ENCODE peak calls at places on chromosomes 16 and 17, in five cellular contexts. A is OCI-LY7, G is neural progenitor cell, T is dorsolateral prefrontal cortex, K is heart right ventricle. H is an unnamed sample.
A peak's percentile ranks its signal among the peaks of the same experiment; 100 is the strongest.

GRCh38 chr16:85992779-85993178 is 93.8 kb downstream of the IRF8 start:
- DNase-seq in A (no peak), G (no peak), T (no peak), K (no peak), H (no peak)

GRCh38 chr16:4319454-4319853 is 3.6 kb downstream of the GLIS2 start:
- DNase-seq in T (no peak), K (no peak), G (no peak), A (peak; percentile 21), H (no peak)

GRCh38 chr16:1331712-1332617 is 1.5 kb upstream of the BAIAP3 start:
- DNase-seq in K (peak; percentile 64), G (peak; percentile 85), T (no peak), A (peak; percentile 97), H (no peak)

GRCh38 chr16:84045818-84046470 is 3.3 kb upstream of the SLC38A8 start:
- DNase-seq in K (no peak), T (no peak), G (no peak), A (no peak), H (no peak)

GRCh38 chr16:56675685-56676210 is 6.1 kb downstream of the MT1H start:
- DNase-seq in G (no peak), K (no peak), T (no peak), A (no peak), H (no peak)

GRCh38 chr17:59845595-59846390 is 47.0 kb downstream of the TUBD1 start:
- DNase-seq in T (no peak), K (no peak), G (no peak), A (no peak), H (no peak)

GRCh38 chr17:1111599-1112443 is 68.0 kb downstream of the ABR start:
- DNase-seq in K (peak; percentile 70), T (no peak), A (no peak), G (no peak), H (no peak)

GRCh38 chr17:75371981-75372380 is 33.5 kb downstream of the GRB2 start:
- DNase-seq in G (no peak), K (no peak), T (no peak), A (no peak), H (no peak)

GRCh38 chr16:9081843-9082242 is 9.6 kb upstream of the HAPSTR1 start:
- DNase-seq in G (no peak), K (no peak), A (no peak), T (no peak), H (no peak)

GRCh38 chr17:66250686-66251085 is 21.5 kb upstream of the APOH start:
- DNase-seq in G (no peak), K (no peak), A (no peak), T (no peak), H (no peak)

GRCh38 chr17:79974786-79975497 is 60.7 kb downstream of the TBC1D16 start:
- DNase-seq in K (no peak), A (no peak), G (peak; percentile 58), T (peak; percentile 21), H (no peak)
- TF ChIP-seq CTCF in K (no peak), A (peak; percentile 78), G (peak; percentile 51), T (peak; percentile 16), H (peak; percentile 24)

GRCh38 chr17:62687997-62688396 is 60.5 kb downstream of the MRC2 start:
- DNase-seq in A (no peak), G (no peak), T (no peak), K (no peak), H (no peak)

GRCh38 chr17:62688398-62689140 is 61.1 kb downstream of the MRC2 start:
- DNase-seq in A (no peak), G (no peak), K (no peak), T (no peak), H (no peak)

GRCh38 chr17:62689441-62690167 is 62.1 kb downstream of the MRC2 start:
- DNase-seq in K (no peak), T (no peak), A (no peak), G (no peak), H (no peak)

GRCh38 chr17:62692159-62692651 is 64.7 kb downstream of the MRC2 start:
- DNase-seq in T (no peak), A (no peak), G (no peak), K (no peak), H (no peak)

GRCh38 chr17:62690168-62690897 is 62.9 kb downstream of the MRC2 start:
- DNase-seq in K (no peak), A (no peak), T (no peak), G (no peak), H (no peak)
- TF ChIP-seq CTCF in K (no peak), A (no peak), T (no peak), G (no peak), H (no peak)

GRCh38 chr17:21239680-21240374 is 13.4 kb downstream of the NATD1 start:
- DNase-seq in G (peak; percentile 58), A (peak; percentile 51), T (no peak), K (no peak), H (no peak)

GRCh38 chr17:21240375-21241055 is 12.7 kb downstream of the NATD1 start:
- DNase-seq in K (no peak), T (no peak), A (no peak), G (no peak), H (no peak)

GRCh38 chr17:21242026-21242700 is 11.0 kb downstream of the NATD1 start:
- DNase-seq in A (no peak), G (no peak), K (no peak), T (no peak), H (no peak)

GRCh38 chr17:21242780-21243515 is 10.3 kb downstream of the NATD1 start:
- DNase-seq in A (no peak), T (no peak), K (peak; percentile 58), G (no peak), H (no peak)

GRCh38 chr17:21241564-21241963 is 11.6 kb downstream of the NATD1 start:
- DNase-seq in A (no peak), T (no peak), K (no peak), G (no peak), H (no peak)
- TF ChIP-seq CTCF in A (peak; percentile 15), T (no peak), K (no peak), G (no peak), H (no peak)

DNA sequence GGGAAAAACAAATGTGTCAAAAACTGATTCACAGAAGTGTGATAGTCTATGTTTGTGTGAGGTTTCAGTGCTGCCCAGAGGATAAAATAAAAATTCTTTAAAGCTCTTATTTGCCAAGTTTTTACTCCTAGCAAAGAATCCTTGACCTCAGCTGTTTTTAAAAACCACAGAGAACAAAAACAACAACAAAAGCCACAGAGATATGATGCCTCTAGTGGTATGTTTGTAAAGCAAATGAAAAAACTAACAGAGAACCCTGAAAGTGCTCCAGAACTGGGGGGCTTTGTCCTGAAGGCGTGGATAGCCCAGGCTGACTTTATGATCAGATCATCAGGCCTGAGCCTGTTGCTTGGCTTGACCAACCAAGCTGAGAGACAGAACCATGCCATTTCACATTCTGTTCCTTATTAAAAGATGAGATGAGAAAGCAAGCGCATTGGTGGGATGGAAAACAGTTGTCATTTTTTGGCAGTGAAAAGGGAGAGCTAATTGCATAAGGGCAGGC is 411.1 kb downstream of the CPPED1 start:
- DNase-seq in K (no peak), T (no peak), A (no peak), G (no peak), H (no peak)
- TF ChIP-seq CTCF in K (no peak), T (peak; percentile 22), A (peak; percentile 67), G (no peak), H (no peak)

DNA sequence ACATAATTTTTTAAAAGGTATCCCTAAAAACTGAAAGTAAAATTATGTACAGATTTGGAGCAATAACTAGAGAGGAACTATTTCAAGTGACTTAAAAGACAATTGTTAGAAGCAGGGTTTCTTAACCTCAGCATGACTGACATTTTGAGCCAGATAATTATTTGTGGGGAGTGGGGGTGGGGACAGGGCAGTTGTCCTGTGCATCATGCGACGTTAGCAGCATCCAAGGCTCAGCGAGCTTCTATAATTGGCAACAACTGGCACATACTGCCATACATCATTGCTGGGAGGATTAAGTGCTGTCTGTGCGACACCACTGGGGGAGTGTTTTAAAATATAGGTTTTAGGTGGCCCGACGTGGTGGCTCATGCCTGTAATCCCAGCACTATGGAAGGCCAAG is 27.1 kb downstream of the GABARAPL2 start:
- DNase-seq in T (no peak), K (no peak), G (no peak), A (no peak), H (no peak)
- TF ChIP-seq CTCF in T (no peak), K (no peak), G (no peak), A (no peak), H (no peak)

GRCh38 chr17:54891176-54891821 is 9.4 kb upstream of the TOM1L1 start:
- DNase-seq in G (peak; percentile 80), K (no peak), T (no peak), A (peak; percentile 32), H (peak; percentile 39)
- TF ChIP-seq CTCF in G (peak; percentile 81), K (no peak), T (peak; percentile 47), A (peak; percentile 75), H (peak; percentile 63)

GRCh38 chr16:30086291-30087140 is 5.2 kb downstream of the TBX6 start:
- DNase-seq in T (no peak), A (no peak), G (no peak), K (no peak), H (no peak)

GRCh38 chr16:30088237-30088831 is 3.4 kb downstream of the TBX6 start:
- DNase-seq in G (no peak), K (no peak), T (no peak), A (no peak), H (no peak)

GRCh38 chr16:30090607-30091332 is 954 bp downstream of the TBX6 start:
- DNase-seq in G (no peak), A (no peak), T (no peak), K (no peak), H (no peak)

GRCh38 chr16:30087181-30087898 is 4.4 kb downstream of the TBX6 start:
- DNase-seq in G (no peak), T (no peak), K (no peak), A (no peak), H (no peak)

GRCh38 chr16:30088832-30089624 is 2.7 kb downstream of the TBX6 start:
- DNase-seq in T (no peak), A (no peak), K (no peak), G (no peak), H (no peak)
- TF ChIP-seq CTCF in T (no peak), A (no peak), K (no peak), G (no peak), H (no peak)

GRCh38 chr16:23194497-23195221 is 12.1 kb downstream of the SCNN1G start:
- DNase-seq in K (no peak), A (no peak), G (no peak), T (no peak), H (no peak)

GRCh38 chr16:23202166-23202565 is 19.6 kb downstream of the SCNN1G start:
- DNase-seq in K (no peak), G (no peak), T (no peak), A (no peak), H (no peak)

GRCh38 chr16:23195415-23195978 is 13.0 kb downstream of the SCNN1G start:
- DNase-seq in T (no peak), A (no peak), K (no peak), G (no peak), H (no peak)

GRCh38 chr16:23196577-23196976 is 14.0 kb downstream of the SCNN1G start:
- DNase-seq in K (no peak), T (no peak), G (no peak), A (no peak), H (no peak)
- TF ChIP-seq CTCF in K (no peak), T (no peak), G (no peak), A (no peak), H (no peak)